ENCODE peak calls at places on chromosomes 4 and X, in six cellular contexts. One of them, this sample, is unnamed.

GRCh38 chrX:9378980-9379696 is 85.7 kb upstream of the TBL1X start:
- ATAC-seq in GM12878: no peak
- ATAC-seq in K562: no peak
- ATAC-seq in upper lobe of left lung: no peak
- ATAC-seq in A549: no peak
- ATAC-seq in HepG2: no peak
- ATAC-seq in this sample: no peak

GRCh38 chrX:53723381-53723780 is 36.9 kb upstream of the HUWE1 start:
- ATAC-seq in GM12878: no peak
- ATAC-seq in K562: no peak
- ATAC-seq in upper lobe of left lung: no peak
- ATAC-seq in A549: no peak
- ATAC-seq in HepG2: no peak
- ATAC-seq in this sample: no peak

GRCh38 chrX:110414679-110415439 is 56.2 kb downstream of the RTL9 start:
- ATAC-seq in GM12878: peak
- ATAC-seq in K562: no peak
- ATAC-seq in upper lobe of left lung: no peak
- ATAC-seq in A549: no peak
- ATAC-seq in HepG2: no peak
- ATAC-seq in this sample: no peak

GRCh38 chr4:7747062-7747385 is 192.6 kb downstream of the AFAP1 start:
- ATAC-seq in GM12878: no peak
- ATAC-seq in K562: no peak
- ATAC-seq in upper lobe of left lung: peak
- ATAC-seq in A549: no peak
- ATAC-seq in HepG2: no peak
- ATAC-seq in this sample: peak

GRCh38 chr4:153595894-153596601 is 88.0 kb upstream of the TLR2 start:
- ATAC-seq in GM12878: no peak
- ATAC-seq in K562: no peak
- ATAC-seq in upper lobe of left lung: no peak
- ATAC-seq in A549: no peak
- ATAC-seq in HepG2: no peak
- ATAC-seq in this sample: no peak

GRCh38 chr4:176238157-176238608 is 30.8 kb downstream of the ASB5 start:
- ATAC-seq in GM12878: no peak
- ATAC-seq in K562: no peak
- ATAC-seq in upper lobe of left lung: no peak
- ATAC-seq in A549: no peak
- ATAC-seq in HepG2: no peak
- ATAC-seq in this sample: peak

GRCh38 chrX:23334871-23335599 is 386 bp downstream of the PTCHD1 start:
- ATAC-seq in GM12878: no peak
- ATAC-seq in K562: no peak
- ATAC-seq in upper lobe of left lung: no peak
- ATAC-seq in A549: peak
- ATAC-seq in HepG2: no peak
- ATAC-seq in this sample: peak

GRCh38 chrX:49257846-49258748 is 6.4 kb downstream of the FOXP3 start:
- ATAC-seq in GM12878: no peak
- ATAC-seq in K562: no peak
- ATAC-seq in upper lobe of left lung: no peak
- ATAC-seq in A549: no peak
- ATAC-seq in HepG2: no peak
- ATAC-seq in this sample: no peak

GRCh38 chr4:42615131-42615776 is 41.7 kb downstream of the ATP8A1 start:
- ATAC-seq in GM12878: no peak
- ATAC-seq in K562: no peak
- ATAC-seq in upper lobe of left lung: no peak
- ATAC-seq in A549: no peak
- ATAC-seq in HepG2: no peak
- ATAC-seq in this sample: no peak

GRCh38 chr4:108359936-108360681 is 191.4 kb upstream of the LEF1 start:
- ATAC-seq in GM12878: no peak
- ATAC-seq in K562: peak
- ATAC-seq in upper lobe of left lung: no peak
- ATAC-seq in A549: no peak
- ATAC-seq in HepG2: no peak
- ATAC-seq in this sample: no peak

GRCh38 chr4:57018930-57019329 is 40.2 kb downstream of the POLR2B start:
- ATAC-seq in GM12878: no peak
- ATAC-seq in K562: no peak
- ATAC-seq in upper lobe of left lung: no peak
- ATAC-seq in A549: no peak
- ATAC-seq in HepG2: no peak
- ATAC-seq in this sample: no peak

GRCh38 chrX:15623074-15623473 is 22.3 kb upstream of the ACE2 start:
- ATAC-seq in GM12878: no peak
- ATAC-seq in K562: no peak
- ATAC-seq in upper lobe of left lung: no peak
- ATAC-seq in A549: no peak
- ATAC-seq in HepG2: no peak
- ATAC-seq in this sample: no peak

DNA sequence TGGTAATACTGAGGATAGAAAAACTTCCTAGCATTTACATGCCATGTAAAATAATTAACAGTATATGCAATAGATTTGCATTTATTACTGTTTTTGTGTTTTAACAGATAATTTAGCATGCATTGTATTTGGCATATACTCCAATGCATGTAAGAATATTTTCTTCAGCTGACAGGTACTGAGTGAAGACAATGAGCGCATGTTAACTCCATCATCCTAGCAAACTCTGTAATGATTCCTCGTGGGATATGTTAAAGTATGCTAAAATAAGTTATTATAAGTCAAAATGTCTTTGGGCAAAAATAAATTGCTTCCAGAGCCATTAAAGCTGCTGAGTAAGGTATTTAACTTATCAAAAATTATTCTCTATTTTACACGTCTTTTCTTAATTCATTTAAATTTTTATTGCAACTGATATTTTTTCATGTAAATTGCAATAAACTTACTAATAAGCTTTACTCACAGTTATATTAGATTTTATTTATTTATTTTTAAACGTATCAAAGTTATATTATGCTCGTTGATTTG is 616.4 kb upstream of the NDST4 start:
- ATAC-seq in GM12878: no peak
- ATAC-seq in K562: no peak
- ATAC-seq in upper lobe of left lung: no peak
- ATAC-seq in A549: no peak
- ATAC-seq in HepG2: no peak
- ATAC-seq in this sample: no peak
- TF ChIP-seq EP300 in GM12878: no peak
- TF ChIP-seq EP300 in K562: no peak
- TF ChIP-seq EP300 in upper lobe of left lung: no peak
- TF ChIP-seq EP300 in A549: no peak
- TF ChIP-seq EP300 in HepG2: no peak
- TF ChIP-seq EP300 in this sample: no peak

GRCh38 chrX:40277672-40278071 is 179.9 kb upstream of the BCOR start:
- ATAC-seq in GM12878: no peak
- ATAC-seq in K562: no peak
- ATAC-seq in upper lobe of left lung: no peak
- ATAC-seq in A549: no peak
- ATAC-seq in HepG2: no peak
- ATAC-seq in this sample: no peak
- H3K27ac ChIP-seq in GM12878: no peak
- H3K27ac ChIP-seq in K562: no peak
- H3K27ac ChIP-seq in upper lobe of left lung: no peak
- H3K27ac ChIP-seq in A549: no peak
- H3K27ac ChIP-seq in HepG2: no peak
- H3K27ac ChIP-seq in this sample: no peak

GRCh38 chrX:68666580-68666979 is 19.1 kb downstream of the STARD8 start:
- ATAC-seq in GM12878: no peak
- ATAC-seq in K562: no peak
- ATAC-seq in upper lobe of left lung: peak
- ATAC-seq in A549: no peak
- ATAC-seq in HepG2: no peak
- ATAC-seq in this sample: peak
- TF ChIP-seq EP300 in GM12878: no peak
- TF ChIP-seq EP300 in K562: no peak
- TF ChIP-seq EP300 in upper lobe of left lung: no peak
- TF ChIP-seq EP300 in A549: no peak
- TF ChIP-seq EP300 in HepG2: no peak
- TF ChIP-seq EP300 in this sample: no peak

DNA sequence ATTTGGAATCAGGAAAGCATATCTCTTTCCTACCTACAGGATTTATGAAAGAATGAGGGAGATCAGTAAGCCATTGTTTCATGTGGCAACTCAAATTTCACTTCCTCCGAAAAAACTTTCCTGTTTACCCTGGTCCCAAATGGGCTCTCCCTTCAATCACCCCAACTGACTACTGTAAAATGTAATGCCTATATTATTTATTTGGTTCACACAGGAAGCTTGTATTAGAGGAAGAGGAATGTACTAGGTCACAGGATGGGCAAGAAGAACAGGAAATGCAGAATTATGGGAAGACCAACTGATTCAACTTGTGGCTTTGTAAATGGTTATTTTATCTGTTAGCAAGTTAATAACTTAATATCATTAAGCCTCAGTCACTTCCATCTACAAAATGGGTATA is 23.1 kb downstream of the COL4A6 start:
- ATAC-seq in GM12878: no peak
- ATAC-seq in K562: no peak
- ATAC-seq in upper lobe of left lung: no peak
- ATAC-seq in A549: no peak
- ATAC-seq in HepG2: no peak
- ATAC-seq in this sample: no peak
- H3K27ac ChIP-seq in GM12878: no peak
- H3K27ac ChIP-seq in K562: no peak
- H3K27ac ChIP-seq in upper lobe of left lung: no peak
- H3K27ac ChIP-seq in A549: no peak
- H3K27ac ChIP-seq in HepG2: no peak
- H3K27ac ChIP-seq in this sample: peak

DNA sequence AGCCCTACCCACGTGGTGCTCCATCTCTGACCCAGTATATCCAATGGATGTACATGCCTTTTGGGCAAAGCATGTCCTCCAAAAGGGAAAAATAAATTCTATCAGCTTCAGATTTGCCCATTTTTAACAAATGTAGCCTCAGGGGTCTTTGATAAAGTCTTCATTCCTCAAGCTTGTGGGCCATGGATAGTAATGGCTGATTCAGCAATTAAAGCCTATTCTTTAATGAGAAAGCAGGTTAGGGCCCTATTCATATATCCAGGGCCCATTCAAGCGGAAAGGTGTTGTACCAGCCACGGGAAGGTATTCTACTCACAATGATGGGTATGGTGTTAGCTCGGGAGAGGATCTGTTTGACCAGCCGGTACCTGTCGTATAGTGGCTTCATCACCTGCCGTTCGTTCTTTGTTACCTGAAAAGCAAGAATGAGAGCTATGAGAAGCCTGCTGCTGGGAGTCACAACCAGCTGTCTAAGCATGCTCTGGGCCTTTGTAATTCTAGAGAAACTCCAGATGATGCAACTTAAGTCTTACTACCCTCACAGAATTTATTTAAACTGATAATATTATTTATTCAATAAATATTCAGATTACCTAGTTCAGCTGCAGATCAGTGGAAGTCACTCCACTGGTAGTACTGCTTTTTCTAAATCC is 41.2 kb upstream of the NAP1L5 start:
- ATAC-seq in GM12878: no peak
- ATAC-seq in K562: no peak
- ATAC-seq in upper lobe of left lung: no peak
- ATAC-seq in A549: no peak
- ATAC-seq in HepG2: no peak
- ATAC-seq in this sample: no peak
- TF ChIP-seq EP300 in GM12878: no peak
- TF ChIP-seq EP300 in K562: no peak
- TF ChIP-seq EP300 in upper lobe of left lung: no peak
- TF ChIP-seq EP300 in A549: no peak
- TF ChIP-seq EP300 in HepG2: no peak
- TF ChIP-seq EP300 in this sample: no peak

DNA sequence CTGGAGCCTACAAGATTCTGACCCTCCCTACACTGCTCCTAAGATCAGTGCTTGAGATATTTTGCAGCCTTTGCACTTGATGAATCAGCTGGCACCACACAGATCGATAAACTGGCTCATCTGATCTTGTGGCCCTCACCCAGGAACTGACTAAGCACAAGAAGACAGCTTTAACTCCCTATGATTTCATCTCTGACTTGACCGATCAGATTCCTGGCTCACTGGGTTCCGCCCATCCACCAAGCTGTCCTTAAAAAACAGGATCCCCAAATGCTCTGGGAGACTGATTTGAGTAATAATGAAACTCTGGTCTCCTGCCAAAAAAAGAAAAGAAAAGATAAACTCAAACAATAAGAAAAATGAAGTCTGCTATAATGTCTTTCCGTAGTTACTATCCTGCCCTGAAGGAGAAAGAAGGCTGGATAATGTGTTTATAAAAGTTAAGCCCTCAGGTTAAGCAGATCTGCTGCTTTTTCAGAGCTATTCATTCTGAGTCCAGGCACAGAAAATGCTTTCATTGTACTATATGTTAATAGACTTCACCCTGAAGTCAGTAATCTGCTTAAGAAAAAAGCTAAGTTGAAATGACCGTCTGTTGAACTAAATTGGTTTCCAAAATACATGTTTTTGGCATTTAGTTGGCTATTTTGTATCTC is 795.2 kb downstream of the TRIML1 start:
- ATAC-seq in GM12878: no peak
- ATAC-seq in K562: no peak
- ATAC-seq in upper lobe of left lung: peak
- ATAC-seq in A549: no peak
- ATAC-seq in HepG2: no peak
- ATAC-seq in this sample: no peak
- H3K27ac ChIP-seq in GM12878: no peak
- H3K27ac ChIP-seq in K562: no peak
- H3K27ac ChIP-seq in upper lobe of left lung: no peak
- H3K27ac ChIP-seq in A549: peak
- H3K27ac ChIP-seq in HepG2: no peak
- H3K27ac ChIP-seq in this sample: no peak

DNA sequence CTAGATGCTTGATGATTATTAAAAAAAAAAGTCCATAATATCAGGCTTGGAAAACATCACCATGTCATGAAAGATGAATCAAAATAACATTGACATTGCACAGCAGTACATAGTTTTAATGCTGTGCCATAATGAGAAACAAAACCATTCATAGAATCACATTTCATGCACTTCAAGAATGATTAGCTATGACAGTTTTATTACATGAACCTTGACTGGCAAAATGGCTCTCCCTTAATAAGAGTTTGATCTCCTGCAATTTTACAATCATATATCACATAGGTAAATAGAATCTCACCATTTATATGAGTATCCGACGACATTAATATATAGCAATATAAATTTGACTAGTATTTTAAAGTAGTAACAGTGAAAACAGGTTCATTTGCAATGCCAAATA is 49.8 kb downstream of the TECRL start:
- ATAC-seq in GM12878: no peak
- ATAC-seq in K562: no peak
- ATAC-seq in upper lobe of left lung: no peak
- ATAC-seq in A549: no peak
- ATAC-seq in HepG2: no peak
- ATAC-seq in this sample: no peak
- TF ChIP-seq EP300 in GM12878: no peak
- TF ChIP-seq EP300 in K562: no peak
- TF ChIP-seq EP300 in upper lobe of left lung: no peak
- TF ChIP-seq EP300 in A549: no peak
- TF ChIP-seq EP300 in HepG2: no peak
- TF ChIP-seq EP300 in this sample: no peak